ENCODE peak calls at places on chromosomes 2 and 18, in nine cellular contexts. O is PC-9, N is mammary epithelial cell, Y is keratinocyte, Q is K562, S is MM.1S, T is DND-41, G is neural progenitor cell, M is astrocyte. F is an unnamed sample.
A peak's percentile ranks its signal among the peaks of the same experiment; 100 is the strongest.

GRCh38 chr2:128691526-128691925 is 372.9 kb upstream of the HS6ST1 start:
- DNase-seq in O (no peak), N (no peak), Y (no peak), Q (no peak), S (no peak), T (no peak), G (no peak), M (no peak), F (no peak)

GRCh38 chr2:32008811-32009478 is 1.9 kb downstream of the MEMO1 start:
- DNase-seq in O (peak; percentile 54), N (peak; percentile 46), Y (no peak), Q (no peak), S (peak; percentile 51), T (no peak), G (peak; percentile 49), M (peak; percentile 26), F (no peak)

GRCh38 chr2:189407944-189408209 is 33.4 kb upstream of the WDR75 start:
- DNase-seq in O (no peak), N (no peak), Y (no peak), Q (no peak), S (no peak), T (no peak), G (no peak), M (no peak), F (no peak)

GRCh38 chr2:122007577-122007976 is 252.1 kb downstream of the TSN start:
- DNase-seq in O (no peak), N (no peak), Y (no peak), Q (no peak), S (no peak), T (no peak), G (peak; percentile 6), M (no peak), F (no peak)

GRCh38 chr2:30040147-30040546 is 106.7 kb upstream of the YPEL5 start:
- DNase-seq in O (no peak), N (peak; percentile 30), Y (no peak), Q (no peak), S (no peak), T (no peak), G (no peak), M (no peak), F (no peak)

GRCh38 chr18:9663377-9663776 is 44.7 kb upstream of the RAB31 start:
- DNase-seq in O (no peak), N (no peak), Y (no peak), Q (no peak), S (no peak), T (no peak), G (no peak), M (no peak), F (no peak)

GRCh38 chr2:29281585-29281984 is 166.4 kb downstream of the CLIP4 start:
- DNase-seq in O (peak; percentile 65), N (peak; percentile 60), Y (no peak), Q (no peak), S (no peak), T (no peak), G (peak; percentile 38), M (peak; percentile 73), F (no peak)

GRCh38 chr2:168207861-168208260 is 39.5 kb downstream of the STK39 start:
- DNase-seq in O (no peak), N (no peak), Y (no peak), Q (no peak), S (no peak), T (no peak), G (no peak), M (no peak), F (no peak)

GRCh38 chr2:102078773-102079172 is 63.8 kb upstream of the IL1R1 start:
- DNase-seq in O (no peak), N (no peak), Y (no peak), Q (no peak), S (no peak), T (no peak), G (no peak), M (no peak), F (no peak)

GRCh38 chr2:175844169-175844568 is 157.9 kb downstream of the LNPK start:
- DNase-seq in O (peak; percentile 73), N (peak; percentile 65), Y (peak; percentile 28), Q (no peak), S (no peak), T (no peak), G (no peak), M (peak; percentile 81), F (no peak)

GRCh38 chr2:121358291-121358690 is 73.3 kb upstream of the TFCP2L1 start:
- DNase-seq in O (no peak), N (no peak), Y (no peak), Q (no peak), S (no peak), T (no peak), G (no peak), M (no peak), F (no peak)

GRCh38 chr2:240896871-240897692 is 1.1 kb upstream of the MAB21L4 start:
- DNase-seq in O (peak; percentile 88), N (peak; percentile 10), Y (no peak), Q (no peak), S (no peak), T (no peak), G (no peak), M (no peak), F (no peak)

GRCh38 chr2:237694423-237695194 is 67.2 kb downstream of the LRRFIP1 start:
- DNase-seq in O (no peak), N (no peak), Y (no peak), Q (no peak), S (peak; percentile 30), T (no peak), G (no peak), M (no peak), F (no peak)

GRCh38 chr2:46471-47345 is at the start of gene FAM110C:
- DNase-seq in O (peak; percentile 94), N (peak; percentile 82), Y (no peak), Q (no peak), S (no peak), T (no peak), G (peak; percentile 69), M (peak; percentile 4), F (no peak)
- TF ChIP-seq EZH2 in O (no peak), N (no peak), Y (no peak), Q (no peak), S (no peak), T (no peak), G (no peak), M (no peak), F (peak; percentile 70)

GRCh38 chr2:164252568-164253287 is 368.6 kb downstream of the GRB14 start:
- DNase-seq in O (no peak), N (no peak), Y (no peak), Q (no peak), S (peak; percentile 76), T (no peak), G (peak; percentile 19), M (no peak), F (no peak)

GRCh38 chr2:164260506-164260905 is 360.8 kb downstream of the GRB14 start:
- DNase-seq in O (no peak), N (no peak), Y (no peak), Q (no peak), S (no peak), T (no peak), G (no peak), M (peak; percentile 48), F (no peak)

DNA sequence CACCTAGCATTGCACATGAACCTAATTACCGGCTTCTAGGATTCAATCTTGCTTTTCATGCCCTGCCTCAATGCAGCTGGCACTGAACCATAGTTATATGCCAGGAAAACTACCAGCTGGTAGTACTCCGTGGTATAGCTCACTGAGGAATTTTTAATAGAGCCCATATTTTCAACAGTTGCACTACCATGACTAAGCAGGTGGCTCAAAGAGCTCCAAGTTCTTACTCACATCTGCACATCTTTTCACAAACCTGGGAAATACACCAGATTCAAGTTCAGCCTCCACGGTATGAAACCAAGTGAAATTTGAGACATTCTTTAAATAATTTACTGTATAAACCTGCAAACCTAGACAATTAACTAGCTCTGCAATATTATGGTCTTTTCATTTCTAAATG is 363.5 kb downstream of the GRB14 start:
- DNase-seq in O (no peak), N (no peak), Y (no peak), Q (no peak), S (peak; percentile 51), T (no peak), G (no peak), M (peak; percentile 26), F (no peak)
- TF ChIP-seq EZH2 in O (no peak), N (no peak), Y (no peak), Q (no peak), S (no peak), T (no peak), G (no peak), M (no peak), F (no peak)

DNA sequence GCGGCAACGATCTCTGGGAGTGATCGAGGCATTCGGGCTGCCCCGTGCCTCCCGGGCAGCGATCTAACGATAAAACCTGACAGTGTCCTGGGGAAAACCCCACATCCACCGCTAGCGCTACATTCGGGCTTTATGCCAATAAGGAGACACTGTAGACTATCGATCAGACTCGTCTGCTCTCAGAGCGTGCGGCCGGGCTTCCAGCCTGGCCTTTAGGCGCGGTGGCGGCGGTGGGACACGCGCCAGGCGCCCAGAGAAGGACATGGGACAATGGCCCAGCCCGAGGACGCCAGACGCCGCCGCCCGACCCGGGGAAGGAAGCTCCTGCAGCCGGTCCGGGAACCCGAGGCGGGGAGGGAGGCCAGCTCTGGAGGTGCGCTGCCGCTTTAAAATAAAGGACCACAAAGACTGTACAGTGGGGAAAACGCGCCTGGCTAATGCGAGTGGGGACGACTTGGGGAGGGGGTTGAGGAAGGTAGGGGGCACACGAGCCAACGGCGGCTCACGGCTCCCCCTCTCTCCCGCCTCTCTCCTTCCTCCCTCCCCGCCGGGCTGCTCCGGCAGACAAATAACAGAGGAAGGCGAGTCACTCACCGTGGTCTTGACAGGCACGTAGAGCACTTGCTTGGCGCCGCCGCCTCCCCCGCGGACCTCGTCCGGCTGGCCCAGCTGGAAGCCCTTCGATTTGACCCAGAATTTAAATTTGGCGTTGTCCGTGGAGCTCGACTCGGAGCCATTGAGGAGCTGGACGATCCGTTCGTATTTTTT is 2.1 kb downstream of the NOL4 start:
- DNase-seq in O (no peak), N (peak; percentile 38), Y (no peak), Q (no peak), S (peak; percentile 32), T (no peak), G (peak; percentile 73), M (peak; percentile 3), F (no peak)
- TF ChIP-seq EZH2 in O (no peak), N (peak; percentile 92), Y (peak; percentile 75), Q (no peak), S (no peak), T (no peak), G (peak; percentile 39), M (peak; percentile 72), F (no peak)

GRCh38 chr2:44801676-44802408 is 139.7 kb upstream of the SIX3 start:
- DNase-seq in O (peak; percentile 30), N (no peak), Y (no peak), Q (no peak), S (no peak), T (no peak), G (peak; percentile 78), M (no peak), F (no peak)

GRCh38 chr2:44803100-44803424 is 138.4 kb upstream of the SIX3 start:
- DNase-seq in O (no peak), N (no peak), Y (no peak), Q (no peak), S (no peak), T (no peak), G (no peak), M (no peak), F (no peak)

GRCh38 chr2:44801289-44801675 is 140.2 kb upstream of the SIX3 start:
- DNase-seq in O (no peak), N (no peak), Y (no peak), Q (no peak), S (no peak), T (no peak), G (peak; percentile 69), M (no peak), F (no peak)

GRCh38 chr2:44804406-44805235 is 136.9 kb upstream of the SIX3 start:
- DNase-seq in O (peak; percentile 17), N (no peak), Y (no peak), Q (no peak), S (no peak), T (no peak), G (peak; percentile 87), M (no peak), F (no peak)

GRCh38 chr2:44802409-44803099 is 138.9 kb upstream of the SIX3 start:
- DNase-seq in O (no peak), N (no peak), Y (no peak), Q (no peak), S (no peak), T (no peak), G (peak; percentile 96), M (no peak), F (no peak)
- TF ChIP-seq EZH2 in O (peak; percentile 14), N (peak; percentile 84), Y (peak; percentile 74), Q (peak; percentile 83), S (no peak), T (no peak), G (no peak), M (peak; percentile 12), F (no peak)

F was measured in SK-N-MC.